ENCODE peak calls at places on chromosomes 3 and 15, in six cellular contexts. A, X, J, C, I and L are unnamed samples.

GRCh38 chr3:40800343-40800742 is 275.6 kb downstream of the ZNF621 start:
- DNase-seq in I (peak), C (peak), J (no peak), A (peak), X (no peak), L (no peak)

GRCh38 chr15:42444415-42445063 is 46.4 kb downstream of the ZNF106 start:
- DNase-seq in C (no peak), I (no peak), J (no peak), A (no peak), X (no peak), L (no peak)

GRCh38 chr15:79478108-79478507 is 46.0 kb downstream of the MINAR1 start:
- DNase-seq in C (no peak), I (no peak), J (no peak), X (no peak), A (no peak), L (no peak)

GRCh38 chr15:74173545-74174215 is at the start of gene ISLR:
- DNase-seq in X (no peak), C (no peak), A (peak), I (peak), J (no peak), L (no peak)

GRCh38 chr3:43866529-43867353 is 176.0 kb downstream of the ABHD5 start:
- DNase-seq in X (no peak), A (peak), I (peak), C (peak), J (no peak), L (no peak)

GRCh38 chr3:31704651-31705179 is 172.0 kb downstream of the STT3B start:
- DNase-seq in I (peak), J (no peak), C (peak), X (peak), A (peak), L (peak)

GRCh38 chr3:99967796-99968195 is 146.5 kb downstream of the FILIP1L start:
- DNase-seq in X (no peak), C (peak), A (peak), I (peak), J (no peak), L (no peak)

GRCh38 chr3:58043933-58044332 is 35.7 kb downstream of the FLNB start:
- DNase-seq in C (no peak), X (no peak), A (no peak), J (no peak), I (no peak), L (no peak)

GRCh38 chr3:72635551-72635950 is 212.7 kb downstream of the SHQ1 start:
- DNase-seq in C (no peak), X (no peak), A (no peak), J (no peak), I (no peak), L (no peak)

GRCh38 chr3:188294823-188295487 is 141.0 kb downstream of the LPP start:
- DNase-seq in A (peak), J (no peak), X (no peak), C (peak), I (peak), L (no peak)

GRCh38 chr15:70742928-70743327 is 20.4 kb downstream of the UACA start:
- DNase-seq in X (no peak), C (no peak), I (no peak), A (peak), J (no peak), L (no peak)

GRCh38 chr15:70741107-70741511 is 22.2 kb downstream of the UACA start:
- DNase-seq in J (no peak), X (no peak), C (peak), I (peak), A (peak), L (peak)

DNA sequence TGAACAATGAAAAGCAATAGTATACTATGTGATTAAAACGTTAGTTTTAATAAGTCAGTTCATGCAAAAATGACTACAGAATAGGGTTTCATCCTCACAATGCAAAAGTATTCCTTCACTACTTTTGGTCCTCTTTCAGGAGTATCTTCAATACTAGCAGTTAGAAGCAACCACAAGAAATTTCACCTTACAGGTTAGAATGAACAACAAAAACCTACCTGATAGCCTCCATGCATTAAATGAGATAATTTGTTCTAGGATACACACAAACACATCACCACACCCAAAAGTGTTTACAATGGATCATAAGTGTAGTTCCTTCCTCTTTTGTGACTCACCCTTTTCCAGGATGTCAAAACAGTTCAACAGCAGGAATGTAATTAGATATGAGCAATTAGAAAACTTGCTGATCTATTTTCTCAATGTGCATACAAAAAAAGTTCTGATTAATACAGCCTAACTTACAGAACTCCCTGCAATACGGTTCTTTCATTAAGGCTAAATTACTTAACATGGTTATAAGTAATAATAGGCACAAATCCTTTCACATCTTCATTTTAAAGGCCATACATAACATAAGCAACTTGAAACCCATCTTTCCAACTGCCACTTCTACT is 21.6 kb downstream of the UACA start:
- DNase-seq in C (no peak), J (no peak), I (peak), A (peak), X (no peak), L (no peak)
- H3K4me3 ChIP-seq in C (no peak), J (no peak), I (no peak), A (no peak), X (no peak), L (no peak)

DNA sequence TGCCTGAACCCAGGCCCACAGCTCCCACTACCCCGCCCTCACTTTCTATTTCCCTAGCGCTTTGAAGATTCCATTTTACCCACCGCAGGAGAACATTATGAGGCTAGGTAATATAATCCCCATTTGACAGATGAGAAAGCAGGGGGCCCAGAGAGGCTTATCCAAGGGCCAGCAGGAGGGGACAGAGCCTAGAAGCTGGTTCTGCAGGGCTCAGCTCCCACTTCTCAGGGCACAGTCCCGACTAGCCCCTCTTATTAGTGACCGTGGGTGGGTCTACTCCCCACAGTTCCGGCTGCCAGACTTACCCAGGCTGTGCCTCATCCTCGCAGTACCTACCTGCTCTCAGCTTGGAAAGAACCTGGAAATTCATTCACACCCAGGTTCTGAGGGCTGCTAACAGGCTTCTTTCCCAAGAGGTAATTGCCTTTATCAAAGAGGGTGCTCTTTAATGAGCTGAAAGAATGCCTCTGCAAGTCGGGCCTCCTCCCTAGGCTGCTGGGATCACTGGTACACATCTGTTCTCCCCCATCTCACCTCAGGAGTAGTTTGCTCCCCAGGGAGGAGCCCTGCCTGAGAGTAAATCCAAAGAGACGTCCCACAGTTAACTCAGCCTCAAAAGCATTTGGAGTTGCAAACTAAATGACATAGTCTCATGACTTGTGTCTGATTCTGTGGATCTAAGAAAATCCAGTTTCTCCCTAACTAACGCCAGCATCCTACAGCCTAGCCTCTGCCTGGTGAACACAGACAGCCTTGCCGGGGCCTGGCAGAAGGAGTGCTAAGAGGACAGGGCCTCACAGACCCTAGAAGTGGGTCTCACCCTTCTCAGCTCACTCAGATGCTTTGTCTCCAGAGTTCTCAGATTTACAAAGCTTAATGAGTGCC is 125.0 kb downstream of the CHSY1 start:
- DNase-seq in J (no peak), I (peak), C (peak), A (peak), X (no peak), L (peak)
- H3K4me3 ChIP-seq in J (peak), I (no peak), C (no peak), A (no peak), X (no peak), L (no peak)

GRCh38 chr3:122021811-122022401 is at the start of gene ILDR1:
- DNase-seq in X (no peak), I (no peak), J (no peak), C (no peak), A (no peak), L (no peak)
- H3K4me3 ChIP-seq in X (no peak), I (no peak), J (no peak), C (no peak), A (no peak), L (no peak)

GRCh38 chr3:14804835-14805780 is 13.7 kb upstream of the FGD5 start:
- DNase-seq in A (no peak), X (no peak), I (no peak), J (no peak), C (no peak), L (no peak)

GRCh38 chr3:14803981-14804834 is 14.6 kb upstream of the FGD5 start:
- DNase-seq in J (no peak), A (no peak), I (peak), X (no peak), C (no peak), L (no peak)

GRCh38 chr3:14802332-14802731 is 16.4 kb upstream of the FGD5 start:
- DNase-seq in X (no peak), A (no peak), C (no peak), J (no peak), I (no peak), L (no peak)

GRCh38 chr3:14801668-14802067 is 17.1 kb upstream of the FGD5 start:
- DNase-seq in C (no peak), X (no peak), J (no peak), I (no peak), A (no peak), L (no peak)

GRCh38 chr3:14803101-14803980 is 15.4 kb upstream of the FGD5 start:
- DNase-seq in A (peak), C (no peak), I (no peak), X (no peak), J (no peak), L (no peak)
- H3K4me3 ChIP-seq in A (no peak), C (no peak), I (no peak), X (no peak), J (no peak), L (no peak)

DNA sequence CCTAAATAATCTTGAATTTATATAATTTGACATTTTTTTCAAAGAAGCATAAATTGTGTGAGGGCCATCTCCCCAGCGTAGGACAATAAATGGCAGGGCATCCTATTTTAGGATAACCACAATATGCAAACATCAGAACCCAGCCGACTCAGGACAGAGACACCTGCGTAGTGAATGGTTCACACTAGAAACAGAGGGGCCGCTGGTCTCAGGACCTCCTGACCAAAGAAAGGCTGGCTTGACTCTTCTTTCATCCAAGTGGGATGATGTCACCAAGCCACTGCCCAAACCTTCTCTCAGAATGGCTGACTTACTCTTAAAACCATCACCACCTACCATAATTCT is 162.1 kb downstream of the FOXP1 start:
- DNase-seq in J (no peak), A (no peak), I (no peak), X (no peak), C (no peak), L (no peak)
- H3K4me3 ChIP-seq in J (peak), A (no peak), I (no peak), X (no peak), C (no peak), L (no peak)